ENCODE peak calls at places on chromosomes 1 and 21, in five cellular contexts. M is progenitor cell of endocrine pancreas, X is Calu3, K is cardiac fibroblast, U is breast epithelium. D is an unnamed sample.

GRCh38 chr1:115314111-115314510 is 23.9 kb downstream of the NGF start:
- DNase-seq in M (no peak), U (no peak), K (no peak), X (no peak), D (no peak)

GRCh38 chr1:117562581-117563491 is 43.0 kb upstream of the TENT5C start:
- DNase-seq in X (no peak), U (peak), M (no peak), K (no peak), D (no peak)

GRCh38 chr1:43764581-43764980 is 57.2 kb downstream of the ST3GAL3 start:
- DNase-seq in U (no peak), K (no peak), X (no peak), M (no peak), D (no peak)

GRCh38 chr1:107831921-107832320 is 133.1 kb downstream of the VAV3 start:
- DNase-seq in U (no peak), X (no peak), K (no peak), M (no peak), D (no peak)

GRCh38 chr1:174726167-174726879 is 273.4 kb upstream of the CACYBP start:
- DNase-seq in U (no peak), K (peak), M (no peak), X (no peak), D (no peak)

GRCh38 chr1:243447342-243447741 is 191.5 kb downstream of the SDCCAG8 start:
- DNase-seq in U (no peak), K (peak), M (no peak), X (no peak), D (no peak)

GRCh38 chr1:4659247-4659646 is 4.8 kb downstream of the AJAP1 start:
- DNase-seq in M (no peak), X (no peak), K (no peak), U (no peak), D (no peak)

GRCh38 chr1:201229095-201229494 is 38.5 kb downstream of the IGFN1 start:
- DNase-seq in U (no peak), K (no peak), X (no peak), M (no peak), D (no peak)

GRCh38 chr1:174165471-174166137 is 6.3 kb downstream of the RABGAP1L start:
- DNase-seq in X (no peak), M (no peak), K (no peak), U (no peak), D (no peak)

GRCh38 chr1:29122662-29122986 is 1.1 kb downstream of the TMEM200B start:
- DNase-seq in M (peak), U (peak), K (peak), X (peak), D (peak)

GRCh38 chr1:24783713-24784112 is 38.5 kb downstream of the CLIC4 start:
- DNase-seq in U (no peak), M (no peak), K (no peak), X (no peak), D (no peak)

DNA sequence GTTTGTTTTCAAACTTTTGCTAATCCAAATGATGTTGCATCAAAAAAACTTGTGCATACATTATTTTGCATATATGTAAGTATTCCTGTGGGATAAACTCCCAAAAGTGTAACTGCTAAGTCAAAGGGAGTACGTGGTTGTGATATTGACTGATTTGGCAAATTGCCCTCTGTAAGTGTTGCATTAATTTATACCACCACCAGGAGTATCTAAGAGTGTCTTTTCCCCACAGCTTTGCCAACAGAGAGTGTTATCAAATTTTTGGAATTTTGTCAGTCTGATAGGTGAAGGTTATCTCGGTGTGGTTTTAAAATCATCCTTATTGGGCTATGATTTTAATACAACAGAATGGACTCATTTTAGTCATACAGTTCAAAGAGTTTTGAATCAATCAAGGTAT is 30.1 kb upstream of the PARP1 start:
- DNase-seq in M (no peak), K (peak), U (no peak), X (no peak), D (no peak)
- TF ChIP-seq CTCF in M (peak), K (peak), U (no peak), X (no peak), D (peak)

DNA sequence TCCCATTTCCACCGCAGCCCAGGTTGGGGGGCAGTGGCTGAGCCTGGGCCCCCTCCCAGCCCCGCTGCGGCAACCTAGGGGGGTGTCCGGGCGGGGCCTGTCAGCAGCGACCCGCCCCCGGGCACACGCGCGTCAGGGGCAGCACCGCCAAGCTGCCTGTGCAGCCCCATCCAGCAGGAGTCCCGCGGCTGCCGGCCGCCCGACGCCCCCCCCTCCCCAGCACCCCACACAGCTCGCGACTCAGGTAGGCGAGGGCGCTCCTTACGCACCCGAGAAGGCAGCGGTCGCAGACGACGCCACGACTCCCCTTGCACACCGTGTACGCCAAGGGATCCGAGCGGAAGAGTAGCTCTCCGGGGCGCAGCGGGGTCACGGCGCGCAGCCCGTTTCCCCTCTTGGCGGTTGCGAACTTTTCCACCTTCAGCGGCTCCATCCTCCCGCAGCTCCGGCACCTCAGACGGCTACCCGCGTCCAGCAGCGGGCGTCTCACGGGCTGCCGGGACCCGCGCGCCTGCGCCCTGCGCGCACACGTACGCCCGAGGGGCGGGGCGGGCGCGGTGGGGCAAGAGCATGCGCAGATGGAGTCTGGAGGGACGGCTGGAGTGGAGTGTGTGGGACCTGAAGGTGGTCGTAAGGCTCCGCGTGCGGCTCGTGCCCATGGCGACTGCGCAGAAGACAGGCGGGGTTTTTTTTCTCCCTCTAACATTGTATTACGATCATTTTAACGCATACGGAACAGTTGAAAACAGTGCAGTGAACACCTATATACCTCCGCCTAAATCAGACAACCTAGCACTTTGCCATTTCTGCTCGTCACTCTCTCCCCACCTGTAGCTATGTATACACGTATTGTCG is at the start of gene SMYD3:
- DNase-seq in K (peak), M (peak), X (peak), U (peak), D (peak)
- TF ChIP-seq CTCF in K (peak), M (peak), X (no peak), U (no peak), D (no peak)

DNA sequence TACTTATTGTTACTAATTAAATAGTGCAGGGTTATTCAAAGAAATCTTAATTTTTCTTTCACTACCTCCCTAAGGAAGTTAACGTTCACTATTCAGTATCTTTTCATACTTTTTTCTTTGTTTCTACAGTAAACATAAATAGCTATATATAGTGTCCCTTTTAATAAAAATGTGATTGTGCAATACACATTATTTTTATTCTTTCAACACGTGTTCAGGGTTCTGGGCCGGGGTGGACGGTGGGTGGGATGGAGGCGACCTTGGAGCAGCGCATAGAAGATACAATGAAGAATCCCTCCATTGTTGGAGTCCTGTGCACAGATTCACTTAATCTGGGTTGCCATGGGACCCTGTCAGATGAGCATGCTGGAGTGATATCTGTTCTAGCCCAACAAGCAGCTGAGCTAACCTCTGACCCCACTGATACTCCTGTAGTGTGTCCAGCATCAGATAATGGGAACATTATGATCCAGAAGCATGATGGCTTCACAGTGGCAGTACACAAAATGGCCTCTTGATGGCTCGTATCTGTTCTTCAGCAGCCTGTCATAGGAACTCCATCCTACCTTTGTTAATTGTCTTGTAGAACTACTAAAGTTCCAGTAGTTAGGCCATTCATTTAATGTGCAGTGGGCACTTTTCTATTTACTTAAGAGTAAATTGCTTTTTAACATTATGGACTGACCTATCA is 155.9 kb upstream of the L1TD1 start:
- DNase-seq in K (no peak), M (no peak), U (no peak), X (no peak), D (no peak)
- TF ChIP-seq CTCF in K (peak), M (peak), U (no peak), X (peak), D (peak)

GRCh38 chr21:46435786-46436227 is 22.9 kb upstream of the DIP2A start:
- DNase-seq in K (no peak), X (no peak), U (no peak), M (no peak), D (no peak)
- TF ChIP-seq CTCF in K (no peak), X (no peak), U (no peak), M (no peak), D (no peak)

DNA sequence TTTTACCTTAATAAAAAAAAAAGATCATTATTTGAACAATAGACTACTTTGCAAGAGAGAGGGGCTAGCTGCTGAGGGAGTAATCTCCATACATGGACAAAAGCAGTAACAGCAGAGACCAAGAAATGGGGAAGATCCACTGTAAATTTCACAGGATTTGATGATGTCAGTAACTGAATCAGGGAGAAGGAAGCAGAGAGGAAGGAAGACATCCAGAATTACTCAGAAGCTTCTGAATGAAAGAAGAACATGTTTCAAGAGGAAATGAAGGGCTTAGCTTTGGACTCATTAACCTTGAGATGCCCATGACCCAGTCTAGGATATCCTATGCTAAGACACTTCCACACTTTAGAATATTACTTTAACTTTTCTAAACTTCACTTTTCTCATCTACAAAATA is 60.4 kb downstream of the SLC44A5 start:
- DNase-seq in M (no peak), K (no peak), U (no peak), X (no peak), D (no peak)
- TF ChIP-seq CTCF in M (no peak), K (no peak), U (no peak), X (no peak), D (no peak)

GRCh38 chr1:64755356-64755755 is 10.5 kb downstream of the RAVER2 start:
- DNase-seq in K (no peak), X (peak), M (no peak), U (no peak), D (no peak)
- TF ChIP-seq CTCF in K (no peak), X (no peak), M (no peak), U (no peak), D (no peak)

GRCh38 chr1:204503122-204503912 is 8.7 kb upstream of the PIK3C2B start:
- DNase-seq in X (peak), M (no peak), K (peak), U (no peak), D (peak)
- TF ChIP-seq CTCF in X (peak), M (peak), K (peak), U (peak), D (peak)

D was measured in endothelial cell.